ENCODE peak calls at places on chromosomes 5 and 9, in five cellular contexts. M, Z, C, L and G are unnamed samples.
A peak's percentile ranks its signal among the peaks of the same experiment; 100 is the strongest.

GRCh38 chr9:26131891-26132290 is 453.6 kb upstream of the TUSC1 start:
- DNase-seq in C (no peak), M (peak; percentile 17), Z (no peak), L (no peak), G (no peak)

GRCh38 chr9:134619456-134619982 is 22.1 kb upstream of the COL5A1 start:
- DNase-seq in L (no peak), Z (no peak), C (no peak), M (no peak), G (no peak)

GRCh38 chr5:72511371-72512178 is 4.4 kb upstream of the ZNF366 start:
- DNase-seq in L (no peak), C (no peak), M (peak; percentile 59), Z (no peak), G (no peak)

GRCh38 chr5:55226027-55226933 is 835 bp downstream of the MCIDAS start:
- DNase-seq in C (peak; percentile 83), Z (no peak), M (peak; percentile 16), L (peak; percentile 63), G (no peak)

GRCh38 chr9:78371981-78372380 is 75.1 kb downstream of the PSAT1 start:
- DNase-seq in Z (no peak), M (no peak), L (no peak), C (no peak), G (no peak)

GRCh38 chr9:14415947-14416346 is 102.0 kb upstream of the NFIB start:
- DNase-seq in C (no peak), L (no peak), Z (no peak), M (peak; percentile 92), G (no peak)

GRCh38 chr5:30279237-30279636 is 914.2 kb upstream of the CDH6 start:
- DNase-seq in Z (no peak), C (no peak), L (no peak), M (peak; percentile 4), G (no peak)

GRCh38 chr9:624935-625505 is 216.5 kb upstream of the DMRT1 start:
- DNase-seq in C (no peak), M (no peak), Z (no peak), L (no peak), G (no peak)

GRCh38 chr9:20373263-20373662 is 249.0 kb downstream of the MLLT3 start:
- DNase-seq in L (no peak), C (no peak), M (no peak), Z (no peak), G (no peak)

GRCh38 chr9:70260007-70260443 is 1.2 kb downstream of the SMC5 start:
- DNase-seq in C (no peak), Z (no peak), L (no peak), M (no peak), G (no peak)

GRCh38 chr5:16534280-16534679 is 68.7 kb upstream of the ZNF622 start:
- DNase-seq in Z (no peak), M (no peak), L (no peak), C (no peak), G (no peak)

GRCh38 chr5:95365302-95366095 is 25.7 kb upstream of the FAM81B start:
- DNase-seq in L (no peak), M (no peak), Z (no peak), C (no peak), G (no peak)

GRCh38 chr5:111092062-111092853 is at the start of gene WDR36:
- DNase-seq in Z (peak; percentile 80), L (peak; percentile 89), M (peak; percentile 92), C (peak; percentile 79), G (no peak)
- TF ChIP-seq POLR2A in Z (no peak), L (no peak), M (peak; percentile 68), C (peak; percentile 93), G (no peak)

GRCh38 chr5:6823996-6824395 is 110.8 kb downstream of the TENT4A start:
- DNase-seq in L (no peak), C (no peak), Z (no peak), M (no peak), G (no peak)

GRCh38 chr5:6825678-6826244 is 112.5 kb downstream of the TENT4A start:
- DNase-seq in Z (no peak), L (no peak), C (no peak), M (no peak), G (no peak)

GRCh38 chr5:6820851-6821479 is 107.7 kb downstream of the TENT4A start:
- DNase-seq in C (peak; percentile 89), M (no peak), Z (no peak), L (no peak), G (no peak)

GRCh38 chr5:6822068-6822467 is 108.8 kb downstream of the TENT4A start:
- DNase-seq in C (no peak), Z (no peak), L (no peak), M (no peak), G (no peak)

DNA sequence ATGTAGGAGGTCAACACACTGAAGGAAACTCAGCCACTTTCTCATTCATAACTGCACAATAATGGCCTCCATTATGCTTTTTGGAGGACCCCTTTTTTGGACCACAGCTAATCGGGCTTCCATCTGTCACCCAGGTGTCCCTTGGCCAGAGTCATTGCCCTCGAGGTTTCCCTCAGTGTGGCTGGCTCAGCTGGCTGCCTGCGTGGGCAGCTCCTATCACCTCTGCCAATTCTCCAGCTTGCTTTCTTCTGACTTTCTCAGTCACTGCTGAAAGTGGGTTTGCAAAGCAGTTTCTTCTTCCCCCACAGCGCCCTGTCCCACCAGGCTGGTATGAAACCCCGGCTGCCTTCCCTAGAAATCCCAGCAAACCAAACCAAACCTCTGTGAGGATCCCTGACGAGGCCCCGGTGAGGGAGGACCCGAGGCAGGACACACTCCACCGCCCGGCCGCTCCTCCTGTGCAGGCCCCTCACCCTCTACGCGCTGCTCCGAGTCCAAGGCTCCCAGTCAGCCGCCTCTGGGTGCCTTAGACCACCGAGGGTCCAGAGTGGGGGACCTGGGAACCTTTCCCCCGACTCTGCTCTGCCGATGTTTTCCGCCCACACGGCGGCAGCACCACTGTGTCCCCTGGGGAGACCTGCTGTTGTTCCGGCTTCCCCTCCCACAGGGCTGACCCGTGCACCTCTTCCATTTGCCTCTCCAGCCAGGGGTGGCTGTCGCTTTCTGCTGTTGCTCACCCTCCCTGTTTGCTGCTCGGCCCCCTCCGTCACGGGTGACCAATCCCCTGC is 109.5 kb downstream of the TENT4A start:
- DNase-seq in L (no peak), C (no peak), M (no peak), Z (no peak), G (no peak)
- H3K4me3 ChIP-seq in L (no peak overlapping the region), C (no peak overlapping the region), M (no peak overlapping the region), Z (no peak overlapping the region), G (no peak overlapping the region)

GRCh38 chr5:150398432-150399157 is 14.1 kb downstream of the CD74 start:
- DNase-seq in C (no peak), M (no peak), L (peak; percentile 50), Z (no peak), G (no peak)

GRCh38 chr5:150400327-150401075 is 12.2 kb downstream of the CD74 start:
- DNase-seq in M (no peak), L (no peak), Z (no peak), C (no peak), G (no peak)

GRCh38 chr5:150400020-150400326 is 12.7 kb downstream of the CD74 start:
- DNase-seq in L (no peak), Z (no peak), M (no peak), C (no peak), G (no peak)

GRCh38 chr5:150397749-150398431 is 14.8 kb downstream of the CD74 start:
- DNase-seq in L (no peak), M (no peak), C (no peak), Z (no peak), G (no peak)

GRCh38 chr5:150399158-150400019 is 13.3 kb downstream of the CD74 start:
- DNase-seq in M (peak; percentile 58), Z (no peak), L (no peak), C (no peak), G (no peak)
- TF ChIP-seq POLR2A in M (no peak), Z (no peak), L (no peak), C (no peak), G (no peak)

GRCh38 chr9:35759795-35760194 is 5.7 kb upstream of the MSMP start:
- DNase-seq in C (no peak), L (no peak), M (no peak), Z (no peak), G (no peak)

GRCh38 chr9:35760651-35761050 is 6.6 kb upstream of the MSMP start:
- DNase-seq in Z (no peak), C (no peak), M (peak; percentile 41), L (no peak), G (no peak)

GRCh38 chr9:35757527-35758275 is 3.6 kb upstream of the MSMP start:
- DNase-seq in C (no peak), Z (peak; percentile 42), M (no peak), L (no peak), G (no peak)

GRCh38 chr9:35756743-35757526 is 2.9 kb upstream of the MSMP start:
- DNase-seq in M (no peak), Z (peak; percentile 57), L (peak; percentile 74), C (peak; percentile 61), G (no peak)

GRCh38 chr9:35758475-35759050 is 4.5 kb upstream of the MSMP start:
- DNase-seq in L (no peak), C (no peak), M (no peak), Z (no peak), G (no peak)
- H3K4me3 ChIP-seq in L (no peak overlapping the region), C (no peak overlapping the region), M (no peak overlapping the region), Z (no peak overlapping the region), G (no peak overlapping the region)